ENCODE peak calls at places on chromosome 4, in nine cellular contexts. One of them, this sample, is unnamed.

GRCh38 chr4:146134761-146135160 is 40.8 kb upstream of the LSM6 start:
- DNase-seq in AG10803: no peak
- DNase-seq in activated CD8-positive, alpha-beta T cell treated with anti-CD3 and anti-CD28 coated beads for 36 hours: no peak
- DNase-seq in substantia nigra: no peak
- DNase-seq in foreskin fibroblast: peak; percentile 4
- DNase-seq in effector memory CD4-positive, alpha-beta T cell: no peak
- DNase-seq in GM20000: no peak
- DNase-seq in T-helper 9 cell: no peak
- DNase-seq in stimulated activated naive CD4-positive, alpha-beta T cell: no peak
- DNase-seq in this sample: no peak

GRCh38 chr4:7420661-7421040 is 14.1 kb downstream of the PSAPL1 start:
- DNase-seq in AG10803: no peak
- DNase-seq in activated CD8-positive, alpha-beta T cell treated with anti-CD3 and anti-CD28 coated beads for 36 hours: no peak
- DNase-seq in substantia nigra: no peak
- DNase-seq in foreskin fibroblast: no peak
- DNase-seq in effector memory CD4-positive, alpha-beta T cell: no peak
- DNase-seq in GM20000: no peak
- DNase-seq in T-helper 9 cell: no peak
- DNase-seq in stimulated activated naive CD4-positive, alpha-beta T cell: no peak
- DNase-seq in this sample: peak; percentile 44

GRCh38 chr4:141560056-141560455 is 76.3 kb upstream of the IL15 start:
- DNase-seq in AG10803: peak; percentile 12
- DNase-seq in activated CD8-positive, alpha-beta T cell treated with anti-CD3 and anti-CD28 coated beads for 36 hours: no peak
- DNase-seq in substantia nigra: no peak
- DNase-seq in foreskin fibroblast: no peak
- DNase-seq in effector memory CD4-positive, alpha-beta T cell: no peak
- DNase-seq in GM20000: no peak
- DNase-seq in T-helper 9 cell: no peak
- DNase-seq in stimulated activated naive CD4-positive, alpha-beta T cell: no peak
- DNase-seq in this sample: no peak

GRCh38 chr4:42371306-42372063 is 25.8 kb upstream of the SHISA3 start:
- DNase-seq in AG10803: peak; percentile 42
- DNase-seq in activated CD8-positive, alpha-beta T cell treated with anti-CD3 and anti-CD28 coated beads for 36 hours: peak; percentile 33
- DNase-seq in substantia nigra: no peak
- DNase-seq in foreskin fibroblast: peak; percentile 22
- DNase-seq in effector memory CD4-positive, alpha-beta T cell: no peak
- DNase-seq in GM20000: peak; percentile 75
- DNase-seq in T-helper 9 cell: no peak
- DNase-seq in stimulated activated naive CD4-positive, alpha-beta T cell: no peak
- DNase-seq in this sample: peak; percentile 36

GRCh38 chr4:142961866-142962265 is 115.8 kb upstream of the INPP4B start:
- DNase-seq in AG10803: peak; percentile 6
- DNase-seq in activated CD8-positive, alpha-beta T cell treated with anti-CD3 and anti-CD28 coated beads for 36 hours: no peak
- DNase-seq in substantia nigra: no peak
- DNase-seq in foreskin fibroblast: peak; percentile 31
- DNase-seq in effector memory CD4-positive, alpha-beta T cell: no peak
- DNase-seq in GM20000: no peak
- DNase-seq in T-helper 9 cell: no peak
- DNase-seq in stimulated activated naive CD4-positive, alpha-beta T cell: no peak
- DNase-seq in this sample: no peak

GRCh38 chr4:80225628-80226027 is 28.3 kb downstream of the PRDM8 start:
- DNase-seq in AG10803: peak; percentile 64
- DNase-seq in activated CD8-positive, alpha-beta T cell treated with anti-CD3 and anti-CD28 coated beads for 36 hours: no peak
- DNase-seq in substantia nigra: no peak
- DNase-seq in foreskin fibroblast: peak; percentile 58
- DNase-seq in effector memory CD4-positive, alpha-beta T cell: no peak
- DNase-seq in GM20000: no peak
- DNase-seq in T-helper 9 cell: no peak
- DNase-seq in stimulated activated naive CD4-positive, alpha-beta T cell: no peak
- DNase-seq in this sample: no peak

GRCh38 chr4:6561173-6561516 is 13.8 kb upstream of the MAN2B2 start:
- DNase-seq in AG10803: peak; percentile 40
- DNase-seq in activated CD8-positive, alpha-beta T cell treated with anti-CD3 and anti-CD28 coated beads for 36 hours: no peak
- DNase-seq in substantia nigra: no peak
- DNase-seq in foreskin fibroblast: peak; percentile 46
- DNase-seq in effector memory CD4-positive, alpha-beta T cell: no peak
- DNase-seq in GM20000: no peak
- DNase-seq in T-helper 9 cell: no peak
- DNase-seq in stimulated activated naive CD4-positive, alpha-beta T cell: no peak
- DNase-seq in this sample: no peak

GRCh38 chr4:74874785-74875367 is 58.0 kb upstream of the PARM1 start:
- DNase-seq in AG10803: peak; percentile 83
- DNase-seq in activated CD8-positive, alpha-beta T cell treated with anti-CD3 and anti-CD28 coated beads for 36 hours: peak; percentile 4
- DNase-seq in substantia nigra: no peak
- DNase-seq in foreskin fibroblast: peak; percentile 79
- DNase-seq in effector memory CD4-positive, alpha-beta T cell: no peak
- DNase-seq in GM20000: peak; percentile 52
- DNase-seq in T-helper 9 cell: no peak
- DNase-seq in stimulated activated naive CD4-positive, alpha-beta T cell: peak; percentile 44
- DNase-seq in this sample: no peak

GRCh38 chr4:147822128-147822527 is 90.2 kb downstream of the ARHGAP10 start:
- DNase-seq in AG10803: peak; percentile 90
- DNase-seq in activated CD8-positive, alpha-beta T cell treated with anti-CD3 and anti-CD28 coated beads for 36 hours: no peak
- DNase-seq in substantia nigra: no peak
- DNase-seq in foreskin fibroblast: peak; percentile 90
- DNase-seq in effector memory CD4-positive, alpha-beta T cell: no peak
- DNase-seq in GM20000: no peak
- DNase-seq in T-helper 9 cell: no peak
- DNase-seq in stimulated activated naive CD4-positive, alpha-beta T cell: no peak
- DNase-seq in this sample: no peak

GRCh38 chr4:141643557-141643956 is 7.2 kb downstream of the IL15 start:
- DNase-seq in AG10803: peak; percentile 68
- DNase-seq in activated CD8-positive, alpha-beta T cell treated with anti-CD3 and anti-CD28 coated beads for 36 hours: no peak
- DNase-seq in substantia nigra: no peak
- DNase-seq in foreskin fibroblast: peak; percentile 89
- DNase-seq in effector memory CD4-positive, alpha-beta T cell: no peak
- DNase-seq in GM20000: peak; percentile 25
- DNase-seq in T-helper 9 cell: no peak
- DNase-seq in stimulated activated naive CD4-positive, alpha-beta T cell: no peak
- DNase-seq in this sample: no peak

GRCh38 chr4:113303315-113303714 is 253.9 kb downstream of the ANK2 start:
- DNase-seq in AG10803: no peak
- DNase-seq in activated CD8-positive, alpha-beta T cell treated with anti-CD3 and anti-CD28 coated beads for 36 hours: no peak
- DNase-seq in substantia nigra: no peak
- DNase-seq in foreskin fibroblast: no peak
- DNase-seq in effector memory CD4-positive, alpha-beta T cell: no peak
- DNase-seq in GM20000: no peak
- DNase-seq in T-helper 9 cell: no peak
- DNase-seq in stimulated activated naive CD4-positive, alpha-beta T cell: no peak
- DNase-seq in this sample: no peak

GRCh38 chr4:184588893-184589292 is 60.4 kb downstream of the CASP3 start:
- DNase-seq in AG10803: peak; percentile 36
- DNase-seq in activated CD8-positive, alpha-beta T cell treated with anti-CD3 and anti-CD28 coated beads for 36 hours: no peak
- DNase-seq in substantia nigra: no peak
- DNase-seq in foreskin fibroblast: no peak
- DNase-seq in effector memory CD4-positive, alpha-beta T cell: no peak
- DNase-seq in GM20000: no peak
- DNase-seq in T-helper 9 cell: no peak
- DNase-seq in stimulated activated naive CD4-positive, alpha-beta T cell: no peak
- DNase-seq in this sample: no peak

GRCh38 chr4:165378763-165379631 is at the start of gene CPE:
- DNase-seq in AG10803: peak; percentile 49
- DNase-seq in activated CD8-positive, alpha-beta T cell treated with anti-CD3 and anti-CD28 coated beads for 36 hours: peak; percentile 80
- DNase-seq in substantia nigra: peak; percentile 55
- DNase-seq in foreskin fibroblast: peak; percentile 88
- DNase-seq in effector memory CD4-positive, alpha-beta T cell: no peak
- DNase-seq in GM20000: peak; percentile 69
- DNase-seq in T-helper 9 cell: peak; percentile 10
- DNase-seq in stimulated activated naive CD4-positive, alpha-beta T cell: peak; percentile 46
- DNase-seq in this sample: no peak

GRCh38 chr4:123939621-123940020 is 543.0 kb downstream of the SPRY1 start:
- DNase-seq in AG10803: peak; percentile 70
- DNase-seq in activated CD8-positive, alpha-beta T cell treated with anti-CD3 and anti-CD28 coated beads for 36 hours: no peak
- DNase-seq in substantia nigra: no peak
- DNase-seq in foreskin fibroblast: peak; percentile 83
- DNase-seq in effector memory CD4-positive, alpha-beta T cell: no peak
- DNase-seq in GM20000: no peak
- DNase-seq in T-helper 9 cell: no peak
- DNase-seq in stimulated activated naive CD4-positive, alpha-beta T cell: no peak
- DNase-seq in this sample: no peak

GRCh38 chr4:8410641-8411271 is 29.8 kb downstream of the ACOX3 start:
- DNase-seq in AG10803: peak; percentile 41
- DNase-seq in activated CD8-positive, alpha-beta T cell treated with anti-CD3 and anti-CD28 coated beads for 36 hours: no peak
- DNase-seq in substantia nigra: no peak
- DNase-seq in foreskin fibroblast: peak; percentile 79
- DNase-seq in effector memory CD4-positive, alpha-beta T cell: no peak
- DNase-seq in GM20000: no peak
- DNase-seq in T-helper 9 cell: no peak
- DNase-seq in stimulated activated naive CD4-positive, alpha-beta T cell: no peak
- DNase-seq in this sample: peak; percentile 55

GRCh38 chr4:140653718-140654515 is 85.2 kb upstream of the UCP1 start:
- DNase-seq in AG10803: peak; percentile 62
- DNase-seq in activated CD8-positive, alpha-beta T cell treated with anti-CD3 and anti-CD28 coated beads for 36 hours: no peak
- DNase-seq in substantia nigra: no peak
- DNase-seq in foreskin fibroblast: peak; percentile 74
- DNase-seq in effector memory CD4-positive, alpha-beta T cell: no peak
- DNase-seq in GM20000: no peak
- DNase-seq in T-helper 9 cell: no peak
- DNase-seq in stimulated activated naive CD4-positive, alpha-beta T cell: no peak
- DNase-seq in this sample: no peak

GRCh38 chr4:110486226-110486625 is 10.3 kb downstream of the ENPEP start:
- DNase-seq in AG10803: no peak
- DNase-seq in activated CD8-positive, alpha-beta T cell treated with anti-CD3 and anti-CD28 coated beads for 36 hours: no peak
- DNase-seq in substantia nigra: no peak
- DNase-seq in foreskin fibroblast: no peak
- DNase-seq in effector memory CD4-positive, alpha-beta T cell: no peak
- DNase-seq in GM20000: no peak
- DNase-seq in T-helper 9 cell: no peak
- DNase-seq in stimulated activated naive CD4-positive, alpha-beta T cell: no peak
- DNase-seq in this sample: no peak

GRCh38 chr4:137124278-137124932 is 407.9 kb downstream of the PCDH18 start:
- DNase-seq in AG10803: peak; percentile 82
- DNase-seq in activated CD8-positive, alpha-beta T cell treated with anti-CD3 and anti-CD28 coated beads for 36 hours: no peak
- DNase-seq in substantia nigra: no peak
- DNase-seq in foreskin fibroblast: peak; percentile 87
- DNase-seq in effector memory CD4-positive, alpha-beta T cell: no peak
- DNase-seq in GM20000: peak; percentile 8
- DNase-seq in T-helper 9 cell: no peak
- DNase-seq in stimulated activated naive CD4-positive, alpha-beta T cell: no peak
- DNase-seq in this sample: peak; percentile 23

GRCh38 chr4:8303485-8304281 is 34.1 kb downstream of the HTRA3 start:
- DNase-seq in AG10803: peak; percentile 91
- DNase-seq in activated CD8-positive, alpha-beta T cell treated with anti-CD3 and anti-CD28 coated beads for 36 hours: no peak
- DNase-seq in substantia nigra: no peak
- DNase-seq in foreskin fibroblast: peak; percentile 94
- DNase-seq in effector memory CD4-positive, alpha-beta T cell: no peak
- DNase-seq in GM20000: no peak
- DNase-seq in T-helper 9 cell: no peak
- DNase-seq in stimulated activated naive CD4-positive, alpha-beta T cell: no peak
- DNase-seq in this sample: no peak

GRCh38 chr4:123096038-123096437 is 173.6 kb upstream of the NUDT6 start:
- DNase-seq in AG10803: no peak
- DNase-seq in activated CD8-positive, alpha-beta T cell treated with anti-CD3 and anti-CD28 coated beads for 36 hours: no peak
- DNase-seq in substantia nigra: no peak
- DNase-seq in foreskin fibroblast: peak; percentile 23
- DNase-seq in effector memory CD4-positive, alpha-beta T cell: no peak
- DNase-seq in GM20000: no peak
- DNase-seq in T-helper 9 cell: no peak
- DNase-seq in stimulated activated naive CD4-positive, alpha-beta T cell: no peak
- DNase-seq in this sample: peak; percentile 9

GRCh38 chr4:21577066-21577465 is 371.5 kb downstream of the KCNIP4 start:
- DNase-seq in AG10803: no peak
- DNase-seq in activated CD8-positive, alpha-beta T cell treated with anti-CD3 and anti-CD28 coated beads for 36 hours: no peak
- DNase-seq in substantia nigra: no peak
- DNase-seq in foreskin fibroblast: no peak
- DNase-seq in effector memory CD4-positive, alpha-beta T cell: no peak
- DNase-seq in GM20000: no peak
- DNase-seq in T-helper 9 cell: no peak
- DNase-seq in stimulated activated naive CD4-positive, alpha-beta T cell: no peak
- DNase-seq in this sample: no peak

GRCh38 chr4:147017081-147017480 is 71.4 kb upstream of the TTC29 start:
- DNase-seq in AG10803: peak; percentile 29
- DNase-seq in activated CD8-positive, alpha-beta T cell treated with anti-CD3 and anti-CD28 coated beads for 36 hours: no peak
- DNase-seq in substantia nigra: no peak
- DNase-seq in foreskin fibroblast: peak; percentile 72
- DNase-seq in effector memory CD4-positive, alpha-beta T cell: no peak
- DNase-seq in GM20000: no peak
- DNase-seq in T-helper 9 cell: no peak
- DNase-seq in stimulated activated naive CD4-positive, alpha-beta T cell: no peak
- DNase-seq in this sample: no peak

GRCh38 chr4:126976850-126977249 is 655.9 kb upstream of the INTU start:
- DNase-seq in AG10803: no peak
- DNase-seq in activated CD8-positive, alpha-beta T cell treated with anti-CD3 and anti-CD28 coated beads for 36 hours: no peak
- DNase-seq in substantia nigra: no peak
- DNase-seq in foreskin fibroblast: no peak
- DNase-seq in effector memory CD4-positive, alpha-beta T cell: no peak
- DNase-seq in GM20000: no peak
- DNase-seq in T-helper 9 cell: no peak
- DNase-seq in stimulated activated naive CD4-positive, alpha-beta T cell: no peak
- DNase-seq in this sample: no peak

GRCh38 chr4:163694385-163694784 is 199.9 kb downstream of the TMA16 start:
- DNase-seq in AG10803: no peak
- DNase-seq in activated CD8-positive, alpha-beta T cell treated with anti-CD3 and anti-CD28 coated beads for 36 hours: no peak
- DNase-seq in substantia nigra: no peak
- DNase-seq in foreskin fibroblast: peak; percentile 9
- DNase-seq in effector memory CD4-positive, alpha-beta T cell: no peak
- DNase-seq in GM20000: no peak
- DNase-seq in T-helper 9 cell: no peak
- DNase-seq in stimulated activated naive CD4-positive, alpha-beta T cell: no peak
- DNase-seq in this sample: no peak

GRCh38 chr4:27357283-27357682 is 496.6 kb downstream of the STIM2 start:
- DNase-seq in AG10803: no peak
- DNase-seq in activated CD8-positive, alpha-beta T cell treated with anti-CD3 and anti-CD28 coated beads for 36 hours: no peak
- DNase-seq in substantia nigra: no peak
- DNase-seq in foreskin fibroblast: peak; percentile 41
- DNase-seq in effector memory CD4-positive, alpha-beta T cell: no peak
- DNase-seq in GM20000: no peak
- DNase-seq in T-helper 9 cell: no peak
- DNase-seq in stimulated activated naive CD4-positive, alpha-beta T cell: no peak
- DNase-seq in this sample: no peak

GRCh38 chr4:141254326-141254725 is 33.6 kb downstream of the ZNF330 start:
- DNase-seq in AG10803: no peak
- DNase-seq in activated CD8-positive, alpha-beta T cell treated with anti-CD3 and anti-CD28 coated beads for 36 hours: no peak
- DNase-seq in substantia nigra: no peak
- DNase-seq in foreskin fibroblast: no peak
- DNase-seq in effector memory CD4-positive, alpha-beta T cell: no peak
- DNase-seq in GM20000: no peak
- DNase-seq in T-helper 9 cell: no peak
- DNase-seq in stimulated activated naive CD4-positive, alpha-beta T cell: no peak
- DNase-seq in this sample: no peak

GRCh38 chr4:30821891-30822612 is 101.9 kb downstream of the PCDH7 start:
- DNase-seq in AG10803: no peak
- DNase-seq in activated CD8-positive, alpha-beta T cell treated with anti-CD3 and anti-CD28 coated beads for 36 hours: no peak
- DNase-seq in substantia nigra: no peak
- DNase-seq in foreskin fibroblast: peak; percentile 51
- DNase-seq in effector memory CD4-positive, alpha-beta T cell: no peak
- DNase-seq in GM20000: no peak
- DNase-seq in T-helper 9 cell: no peak
- DNase-seq in stimulated activated naive CD4-positive, alpha-beta T cell: no peak
- DNase-seq in this sample: no peak

This sample was measured in NCI-H524 treated with DMSO at 0.1 percent for 48 hours.